ENCODE peak calls at places on chromosomes 7 and 10, in ten cellular contexts. M, L, O, K, C, Z, H, P, W and S are unnamed samples.

GRCh38 chr7:3272691-3273141 is 28.3 kb upstream of the SDK1 start:
- DNase-seq in M (no peak), L (no peak), O (peak; percentile 6), K (peak; percentile 10), C (no peak), Z (no peak), H (peak; percentile 65), P (no peak), W (no peak), S (no peak)

GRCh38 chr7:127251458-127252379 is 1.0 kb downstream of the GRM8 start:
- DNase-seq in M (peak; percentile 48), L (no peak), O (no peak), K (peak; percentile 19), C (peak; percentile 72), Z (no peak), H (no peak), P (no peak), W (peak; percentile 70), S (peak; percentile 32)

GRCh38 chr7:158070222-158070920 is 517.3 kb downstream of the PTPRN2 start:
- DNase-seq in M (no peak), L (no peak), O (no peak), K (no peak), C (no peak), Z (no peak), H (no peak), P (no peak), W (peak; percentile 35), S (no peak)

GRCh38 chr10:127827354-127828140 is 65.2 kb downstream of the CLRN3 start:
- DNase-seq in M (no peak), L (no peak), O (no peak), K (no peak), C (no peak), Z (no peak), H (no peak), P (no peak), W (no peak), S (no peak)

GRCh38 chr7:1514407-1514806 is 10.2 kb upstream of the INTS1 start:
- DNase-seq in M (no peak), L (no peak), O (no peak), K (no peak), C (no peak), Z (no peak), H (no peak), P (no peak), W (no peak), S (no peak)

GRCh38 chr7:8176370-8177081 is 85.4 kb downstream of the ICA1 start:
- DNase-seq in M (peak; percentile 39), L (no peak), O (no peak), K (no peak), C (no peak), Z (no peak), H (no peak), P (no peak), W (peak; percentile 78), S (no peak)

GRCh38 chr10:61987951-61988379 is 86.5 kb downstream of the ARID5B start:
- DNase-seq in M (no peak), L (no peak), O (no peak), K (no peak), C (no peak), Z (no peak), H (no peak), P (no peak), W (no peak), S (peak; percentile 20)

GRCh38 chr7:46939558-46939957 is 642.4 kb downstream of the TNS3 start:
- DNase-seq in M (no peak), L (no peak), O (no peak), K (no peak), C (no peak), Z (no peak), H (no peak), P (no peak), W (no peak), S (no peak)

GRCh38 chr7:55072251-55072650 is 53.4 kb downstream of the EGFR start:
- DNase-seq in M (no peak), L (no peak), O (no peak), K (no peak), C (no peak), Z (no peak), H (no peak), P (no peak), W (no peak), S (no peak)

GRCh38 chr10:106711313-106711906 is 453.1 kb downstream of the SORCS1 start:
- DNase-seq in M (peak; percentile 51), L (no peak), O (peak; percentile 6), K (peak; percentile 70), C (no peak), Z (peak; percentile 19), H (peak; percentile 48), P (peak; percentile 36), W (no peak), S (peak; percentile 35)

GRCh38 chr7:29806131-29806792 is at the start of gene WIPF3:
- DNase-seq in M (peak; percentile 52), L (peak; percentile 62), O (peak; percentile 7), K (peak; percentile 69), C (peak; percentile 86), Z (no peak), H (no peak), P (peak; percentile 68), W (no peak), S (peak; percentile 30)

GRCh38 chr10:104329754-104330153 is 8.5 kb downstream of the ITPRIP start:
- DNase-seq in M (no peak), L (no peak), O (peak; percentile 47), K (no peak), C (no peak), Z (no peak), H (peak; percentile 48), P (no peak), W (peak; percentile 19), S (no peak)

GRCh38 chr7:10085231-10085630 is 888.4 kb upstream of the PHF14 start:
- DNase-seq in M (no peak), L (no peak), O (no peak), K (no peak), C (no peak), Z (no peak), H (peak; percentile 4), P (no peak), W (no peak), S (no peak)

GRCh38 chr7:55307123-55307916 is 57.8 kb upstream of the LANCL2 start:
- DNase-seq in M (no peak), L (no peak), O (peak; percentile 3), K (no peak), C (no peak), Z (no peak), H (peak; percentile 8), P (no peak), W (no peak), S (no peak)

GRCh38 chr7:6545398-6546126 is 5.7 kb downstream of the GRID2IP start:
- DNase-seq in M (no peak), L (no peak), O (no peak), K (no peak), C (no peak), Z (no peak), H (no peak), P (no peak), W (no peak), S (no peak)
- TF ChIP-seq POLR2A in M (no peak), L (no peak), O (no peak), K (no peak), C (no peak), Z (no peak), H (no peak), P (no peak), W (no peak), S (no peak)

GRCh38 chr10:99619851-99620712 is at the start of gene SLC25A28:
- DNase-seq in M (peak; percentile 95), L (peak; percentile 99), O (peak; percentile 100), K (peak; percentile 94), C (peak; percentile 94), Z (peak; percentile 88), H (peak; percentile 100), P (peak; percentile 93), W (peak; percentile 97), S (peak; percentile 79)
- TF ChIP-seq POLR2A in M (no peak), L (no peak), O (no peak), K (no peak), C (no peak), Z (no peak), H (peak; percentile 24), P (no peak), W (no peak), S (no peak)

GRCh38 chr10:75234683-75235374 is 928 bp downstream of the COMTD1 start:
- DNase-seq in M (peak; percentile 69), L (no peak), O (no peak), K (peak; percentile 67), C (peak; percentile 91), Z (no peak), H (no peak), P (peak; percentile 72), W (peak; percentile 95), S (no peak)

GRCh38 chr10:75234017-75234682 is 1.6 kb downstream of the COMTD1 start:
- DNase-seq in M (peak; percentile 99), L (peak; percentile 98), O (peak; percentile 87), K (peak; percentile 99), C (peak; percentile 99), Z (peak; percentile 82), H (peak; percentile 95), P (peak; percentile 99), W (peak; percentile 100), S (peak; percentile 86)

GRCh38 chr10:75233444-75234016 is 2.2 kb downstream of the COMTD1 start:
- DNase-seq in M (no peak), L (no peak), O (no peak), K (no peak), C (no peak), Z (no peak), H (no peak), P (no peak), W (peak; percentile 84), S (no peak)

GRCh38 chr10:75236178-75236825 is 545 bp upstream of the COMTD1 start:
- DNase-seq in M (no peak), L (no peak), O (no peak), K (no peak), C (no peak), Z (no peak), H (no peak), P (no peak), W (no peak), S (no peak)

GRCh38 chr10:75235375-75236177 is at the start of gene COMTD1:
- DNase-seq in M (peak; percentile 97), L (peak; percentile 96), O (peak; percentile 87), K (peak; percentile 98), C (peak; percentile 99), Z (peak; percentile 84), H (peak; percentile 96), P (peak; percentile 98), W (peak; percentile 100), S (peak; percentile 96)
- TF ChIP-seq POLR2A in M (peak; percentile 37), L (no peak), O (no peak), K (peak; percentile 66), C (peak; percentile 32), Z (peak; percentile 29), H (no peak), P (no peak), W (no peak), S (no peak)

DNA sequence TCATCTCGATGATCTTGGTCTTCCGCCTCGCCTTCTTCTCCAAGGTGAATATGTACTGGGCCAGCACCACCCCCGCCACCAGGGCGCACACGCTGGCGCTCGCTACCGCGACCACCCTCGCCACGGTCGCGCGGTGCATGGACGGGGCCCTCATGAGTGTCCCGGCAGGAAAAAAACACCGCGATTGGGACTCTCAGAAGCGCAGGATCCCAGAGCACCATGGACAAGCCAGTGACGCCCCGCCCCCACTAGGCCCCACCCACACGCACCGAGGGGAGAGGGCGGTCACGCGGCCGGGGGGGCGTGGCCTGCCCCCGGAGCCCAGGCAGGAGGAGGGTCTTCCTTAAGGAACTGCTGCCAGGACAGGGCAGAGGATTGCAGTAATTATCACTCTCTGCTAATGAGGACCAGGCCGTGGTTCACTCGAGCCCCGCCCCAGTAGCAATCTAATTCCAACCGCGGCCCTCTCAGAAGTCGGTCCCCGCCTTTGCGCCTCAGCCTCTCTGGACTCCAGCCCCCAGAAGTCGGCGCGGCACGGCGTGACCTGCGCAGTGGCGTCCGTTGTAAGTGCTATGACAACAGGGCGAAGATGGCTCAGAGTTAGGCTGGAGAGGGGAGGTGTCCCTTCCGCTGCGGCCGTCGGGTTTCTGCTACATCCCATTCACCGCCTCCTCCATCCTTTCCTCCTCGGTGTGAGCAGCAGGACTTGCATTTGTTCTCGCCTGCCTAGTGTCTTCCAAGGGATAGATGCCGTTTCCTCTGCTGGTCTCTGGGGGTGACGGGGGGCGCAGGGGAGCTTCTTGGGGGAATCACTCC is at the start of gene BBS9:
- DNase-seq in M (peak; percentile 95), L (peak; percentile 97), O (peak; percentile 88), K (peak; percentile 97), C (peak; percentile 99), Z (peak; percentile 92), H (peak; percentile 95), P (peak; percentile 93), W (peak; percentile 98), S (peak; percentile 80)
- TF ChIP-seq POLR2A in M (peak; percentile 42), L (no peak), O (peak; percentile 43), K (peak; percentile 50), C (no peak), Z (peak; percentile 59), H (peak; percentile 79), P (no peak), W (no peak), S (no peak)